ENCODE peak calls at places on chromosome 20, in eight cellular contexts. Q is lower lobe of right lung, S is mucosa of descending colon, O is endothelial cell of umbilical vein, X is Panc1, Z is cardiac muscle cell, J is upper lobe of right lung, D is mammary epithelial cell. M is an unnamed sample.

GRCh38 chr20:53691811-53692192 is 98.2 kb upstream of the ZNF217 start:
- DNase-seq in Q (no peak), S (no peak), O (no peak), X (no peak), Z (no peak), J (no peak), D (no peak), M (no peak)

GRCh38 chr20:49657118-49657901 is 56.4 kb downstream of the B4GALT5 start:
- DNase-seq in Q (no peak), S (no peak), O (no peak), X (no peak), Z (no peak), J (no peak), D (no peak), M (no peak)

GRCh38 chr20:13649548-13649947 is 10.8 kb upstream of the TASP1 start:
- DNase-seq in Q (no peak), S (peak; percentile 51), O (no peak), X (no peak), Z (no peak), J (no peak), D (no peak), M (peak; percentile 85)

GRCh38 chr20:64049060-64049886 is at the start of gene SOX18:
- DNase-seq in Q (no peak), S (no peak), O (peak; percentile 48), X (no peak), Z (peak; percentile 64), J (no peak), D (no peak), M (peak; percentile 88)

GRCh38 chr20:46188866-46189265 is 70.8 kb downstream of the CD40 start:
- DNase-seq in Q (no peak), S (no peak), O (no peak), X (no peak), Z (no peak), J (no peak), D (no peak), M (no peak)

GRCh38 chr20:4371623-4372246 is 350.0 kb upstream of the PRND start:
- DNase-seq in Q (no peak), S (no peak), O (no peak), X (no peak), Z (no peak), J (no peak), D (no peak), M (no peak)

GRCh38 chr20:53513168-53513488 is 80.5 kb downstream of the ZNF217 start:
- DNase-seq in Q (no peak), S (no peak), O (no peak), X (no peak), Z (no peak), J (no peak), D (no peak), M (no peak)

GRCh38 chr20:58213112-58213511 is 15.3 kb downstream of the ANKRD60 start:
- DNase-seq in Q (no peak), S (no peak), O (no peak), X (no peak), Z (no peak), J (no peak), D (no peak), M (no peak)

GRCh38 chr20:59017493-59018231 is 1.6 kb upstream of the TUBB1 start:
- DNase-seq in Q (no peak), S (peak; percentile 0), O (no peak), X (no peak), Z (no peak), J (peak; percentile 46), D (no peak), M (no peak)

GRCh38 chr20:63305393-63305792 is 12.4 kb downstream of the COL20A1 start:
- DNase-seq in Q (no peak), S (no peak), O (no peak), X (no peak), Z (no peak), J (no peak), D (no peak), M (no peak)

GRCh38 chr20:5657190-5657872 is 92.9 kb upstream of the SHLD1 start:
- DNase-seq in Q (peak; percentile 52), S (peak; percentile 52), O (peak; percentile 91), X (peak; percentile 76), Z (peak; percentile 12), J (no peak), D (peak; percentile 98), M (peak; percentile 76)

GRCh38 chr20:49575551-49576060 is 7.7 kb upstream of the PTGIS start:
- DNase-seq in Q (no peak), S (peak; percentile 34), O (no peak), X (no peak), Z (no peak), J (no peak), D (no peak), M (no peak)

GRCh38 chr20:45827030-45827652 is at the start of gene TNNC2:
- DNase-seq in Q (no peak), S (no peak), O (no peak), X (no peak), Z (no peak), J (no peak), D (no peak), M (no peak)

GRCh38 chr20:42125426-42125825 is 507.2 kb upstream of the CHD6 start:
- DNase-seq in Q (no peak), S (no peak), O (no peak), X (no peak), Z (no peak), J (no peak), D (no peak), M (no peak)

GRCh38 chr20:35009665-35010328 is 54.1 kb downstream of the MYH7B start:
- DNase-seq in Q (no peak), S (no peak), O (no peak), X (no peak), Z (no peak), J (no peak), D (no peak), M (no peak)

GRCh38 chr20:12053348-12053747 is 135.7 kb downstream of the BTBD3 start:
- DNase-seq in Q (no peak), S (no peak), O (peak; percentile 90), X (no peak), Z (peak; percentile 30), J (no peak), D (peak; percentile 53), M (no peak)
- H3K4me3 ChIP-seq in Q (no peak overlapping the region), S (no peak overlapping the region), O (no peak overlapping the region), X (no peak overlapping the region), Z (no peak overlapping the region), J (no peak overlapping the region), D (no peak overlapping the region), M (no peak overlapping the region)

GRCh38 chr20:56194042-56194441 is 54.5 kb upstream of the MC3R start:
- DNase-seq in Q (no peak), S (no peak), O (no peak), X (no peak), Z (no peak), J (no peak), D (no peak), M (no peak)
- H3K9me3 ChIP-seq in Q (no peaks in the 10 kb centered on the region), S (peaks cover under 1% of the 10 kb centered on the region), O (peaks cover 4% of the 10 kb centered on the region), X (no peaks in the 10 kb centered on the region), Z (no peaks in the 10 kb centered on the region), J (no peaks in the 10 kb centered on the region), D (no peaks in the 10 kb centered on the region), M (peaks cover 2% of the 10 kb centered on the region)

GRCh38 chr20:38424404-38424803 is 10.7 kb downstream of the SNHG17 start:
- DNase-seq in Q (no peak), S (no peak), O (no peak), X (no peak), Z (no peak), J (no peak), D (no peak), M (no peak)

GRCh38 chr20:38421915-38422314 is 13.2 kb downstream of the SNHG17 start:
- DNase-seq in Q (no peak), S (no peak), O (no peak), X (no peak), Z (no peak), J (no peak), D (no peak), M (no peak)

GRCh38 chr20:38423541-38423940 is 11.6 kb downstream of the SNHG17 start:
- DNase-seq in Q (no peak), S (no peak), O (no peak), X (no peak), Z (no peak), J (no peak), D (no peak), M (no peak)

GRCh38 chr20:38418509-38419204 is 16.5 kb downstream of the SNHG17 start:
- DNase-seq in Q (no peak), S (peak; percentile 23), O (peak; percentile 77), X (no peak), Z (no peak), J (no peak), D (no peak), M (peak; percentile 55)

GRCh38 chr20:38420232-38421085 is 14.7 kb downstream of the SNHG17 start:
- DNase-seq in Q (no peak), S (no peak), O (no peak), X (no peak), Z (no peak), J (peak; percentile 13), D (no peak), M (no peak)
- H3K4me1 ChIP-seq in Q (peaks cover 7% of the 10 kb centered on the region), S (no peaks in the 10 kb centered on the region), O (no peaks in the 10 kb centered on the region), X (no peaks in the 10 kb centered on the region), Z (no peaks in the 10 kb centered on the region), J (no peaks in the 10 kb centered on the region), D (no peaks in the 10 kb centered on the region), M (no peaks in the 10 kb centered on the region)

DNA sequence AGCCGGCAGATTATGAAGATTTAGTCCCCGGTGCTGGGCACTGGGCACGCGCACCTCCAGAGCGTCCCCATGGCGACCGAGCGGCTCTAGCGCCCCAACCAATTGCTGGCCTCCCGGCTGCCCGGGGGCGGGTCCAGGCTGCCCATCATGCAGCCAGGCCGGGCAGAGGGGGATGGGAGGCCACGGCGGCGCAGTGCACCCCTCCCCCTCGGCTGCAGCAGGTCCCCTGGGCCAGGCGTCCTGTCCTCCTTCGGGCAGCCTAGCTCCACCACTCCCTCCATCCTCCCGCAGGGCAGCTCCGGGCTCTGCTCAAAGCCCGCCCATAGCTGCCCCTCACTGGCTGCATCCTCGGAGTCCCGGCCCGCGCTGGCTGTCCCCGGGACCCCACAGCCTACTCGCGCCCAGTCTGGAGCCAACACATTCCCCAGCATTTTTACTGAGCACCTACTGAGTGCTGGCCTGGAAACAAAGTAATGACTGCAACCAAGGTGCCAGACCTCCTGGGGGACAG is 99.4 kb downstream of the ASXL1 start:
- DNase-seq in Q (peak; percentile 70), S (no peak), O (peak; percentile 39), X (no peak), Z (peak; percentile 95), J (peak; percentile 78), D (peak; percentile 46), M (peak; percentile 73)
- H3K4me3 ChIP-seq in Q (peak overlapping the region; percentile 45), S (no peak overlapping the region), O (no peak overlapping the region), X (peak overlapping the region; percentile 26), Z (peak overlapping the region; percentile 38), J (peak overlapping the region; percentile 42), D (no peak overlapping the region), M (peak overlapping the region; percentile 48)

DNA sequence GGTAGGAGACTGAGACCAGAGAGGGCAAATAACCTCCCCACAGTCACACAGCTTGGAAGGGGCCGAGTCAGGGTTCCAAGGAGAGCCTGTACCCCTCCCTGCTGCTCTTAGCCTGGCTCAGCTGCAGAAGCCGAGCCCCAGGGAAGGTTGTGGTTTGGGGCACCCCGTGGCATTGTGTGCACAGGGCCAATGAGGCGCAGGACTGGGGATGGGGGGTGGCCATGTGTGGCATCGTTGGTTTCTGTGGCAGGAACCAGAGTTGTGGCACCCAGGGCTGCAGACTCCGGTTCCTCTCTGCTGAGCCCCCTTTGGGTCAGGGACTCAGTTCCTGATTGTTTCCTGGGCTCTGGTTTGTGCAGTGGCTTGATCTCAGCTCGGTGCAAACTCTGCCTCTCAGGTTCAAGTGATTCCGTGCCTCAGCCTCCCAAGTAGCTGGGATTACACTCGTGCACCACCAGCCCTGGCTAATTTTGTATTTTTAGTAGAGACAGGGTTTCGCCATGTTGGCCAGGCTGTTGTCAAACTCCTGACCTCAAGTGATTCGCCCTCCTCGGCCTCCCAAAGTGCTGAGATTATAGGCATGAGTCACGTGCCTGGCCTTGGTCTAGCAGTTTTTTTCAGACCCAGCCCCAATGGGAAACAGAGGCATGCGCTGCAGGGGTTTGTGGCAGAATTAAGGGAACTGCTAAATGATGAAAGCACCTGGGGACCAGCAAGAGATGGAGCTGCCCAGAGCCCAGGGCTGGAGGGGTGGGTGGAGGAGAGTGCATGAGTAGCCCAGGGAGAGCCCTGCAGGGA is 221.0 kb upstream of the SULF2 start:
- DNase-seq in Q (no peak), S (no peak), O (no peak), X (no peak), Z (no peak), J (no peak), D (peak; percentile 16), M (no peak)
- H3K9me3 ChIP-seq in Q (no peaks in the 10 kb centered on the region), S (no peaks in the 10 kb centered on the region), O (no peaks in the 10 kb centered on the region), X (no peaks in the 10 kb centered on the region), Z (no peaks in the 10 kb centered on the region), J (no peaks in the 10 kb centered on the region), D (no peaks in the 10 kb centered on the region), M (no peaks in the 10 kb centered on the region)

M was measured in right cardiac atrium.